ENCODE peak calls at places on chromosomes 4 and X, in four cellular contexts. E is MM.1S, C is NCI-H187 treated with DMSO at 0.1 percent for 48 hours, W is HTR-8/SVneo. M is an unnamed sample.

GRCh38 chrX:74119016-74119910 is 184.7 kb upstream of the ZCCHC13 start:
- DNase-seq in E (no peak), C (no peak), W (peak; percentile 54), M (no peak)

GRCh38 chr4:24476209-24476781 is 108.1 kb downstream of the DHX15 start:
- DNase-seq in E (peak; percentile 39), C (no peak), W (peak; percentile 25), M (no peak)

GRCh38 chr4:74670583-74670982 is 123.7 kb downstream of the BTC start:
- DNase-seq in E (no peak), C (no peak), W (no peak), M (no peak)

GRCh38 chr4:55124337-55125076 is 888 bp downstream of the KDR start:
- DNase-seq in E (no peak), C (no peak), W (no peak), M (no peak)

GRCh38 chr4:53920116-53920515 is 144.3 kb downstream of the CHIC2 start:
- DNase-seq in E (no peak), C (no peak), W (no peak), M (no peak)

GRCh38 chr4:100106982-100107381 is 83.3 kb downstream of the DDIT4L start:
- DNase-seq in E (peak; percentile 78), C (no peak), W (no peak), M (no peak)

GRCh38 chr4:15244354-15244753 is 183.5 kb upstream of the C1QTNF7 start:
- DNase-seq in E (no peak), C (no peak), W (no peak), M (no peak)

GRCh38 chrX:30863969-30864368 is 25.1 kb downstream of the TAB3 start:
- DNase-seq in E (no peak), C (no peak), W (no peak), M (no peak)

GRCh38 chr4:47469951-47470350 is 6.4 kb upstream of the COMMD8 start:
- DNase-seq in E (no peak), C (no peak), W (no peak), M (no peak)

M was measured in NCI-H1417 treated with DMSO at 0.1 percent for 48 hours.